ENCODE peak calls at places on chromosomes 11 and 22, in nine cellular contexts. One of them, this sample, is unnamed.

GRCh38 chr11:117815262-117815803 is 9.2 kb downstream of the FXYD2 start:
- DNase-seq in posterior cingulate gyrus: no peak
- DNase-seq in HS-5: no peak
- DNase-seq in NCI-H1930: no peak
- DNase-seq in fibroblast of the aortic adventitia: no peak
- DNase-seq in pulmonary artery endothelial cell: no peak
- DNase-seq in posterior vena cava: peak
- DNase-seq in effector CD4-positive, alpha-beta T cell: peak
- DNase-seq in stimulated activated CD4-positive, alpha-beta T cell treated with anti-CD3 and anti-CD28 coated beads, Interleukin-2, amount 100 ng/mL, for 48 hours: peak
- DNase-seq in this sample: peak

GRCh38 chr11:63609536-63609935 is 4.7 kb downstream of the PLAAT3 start:
- DNase-seq in posterior cingulate gyrus: peak
- DNase-seq in HS-5: no peak
- DNase-seq in NCI-H1930: no peak
- DNase-seq in fibroblast of the aortic adventitia: no peak
- DNase-seq in pulmonary artery endothelial cell: no peak
- DNase-seq in posterior vena cava: peak
- DNase-seq in effector CD4-positive, alpha-beta T cell: no peak
- DNase-seq in stimulated activated CD4-positive, alpha-beta T cell treated with anti-CD3 and anti-CD28 coated beads, Interleukin-2, amount 100 ng/mL, for 48 hours: no peak
- DNase-seq in this sample: no peak

GRCh38 chr22:45240137-45240809 is 421 bp downstream of the KIAA0930 start:
- DNase-seq in posterior cingulate gyrus: no peak
- DNase-seq in HS-5: no peak
- DNase-seq in NCI-H1930: no peak
- DNase-seq in fibroblast of the aortic adventitia: peak
- DNase-seq in pulmonary artery endothelial cell: no peak
- DNase-seq in posterior vena cava: no peak
- DNase-seq in effector CD4-positive, alpha-beta T cell: peak
- DNase-seq in stimulated activated CD4-positive, alpha-beta T cell treated with anti-CD3 and anti-CD28 coated beads, Interleukin-2, amount 100 ng/mL, for 48 hours: peak
- DNase-seq in this sample: peak

GRCh38 chr11:60155928-60156327 is 27.0 kb downstream of the MS4A6A start:
- DNase-seq in posterior cingulate gyrus: no peak
- DNase-seq in HS-5: no peak
- DNase-seq in NCI-H1930: no peak
- DNase-seq in fibroblast of the aortic adventitia: no peak
- DNase-seq in pulmonary artery endothelial cell: no peak
- DNase-seq in posterior vena cava: no peak
- DNase-seq in effector CD4-positive, alpha-beta T cell: no peak
- DNase-seq in stimulated activated CD4-positive, alpha-beta T cell treated with anti-CD3 and anti-CD28 coated beads, Interleukin-2, amount 100 ng/mL, for 48 hours: no peak
- DNase-seq in this sample: no peak

GRCh38 chr11:96145163-96145585 is 197.8 kb downstream of the MAML2 start:
- DNase-seq in posterior cingulate gyrus: no peak
- DNase-seq in HS-5: no peak
- DNase-seq in NCI-H1930: no peak
- DNase-seq in fibroblast of the aortic adventitia: peak
- DNase-seq in pulmonary artery endothelial cell: no peak
- DNase-seq in posterior vena cava: no peak
- DNase-seq in effector CD4-positive, alpha-beta T cell: no peak
- DNase-seq in stimulated activated CD4-positive, alpha-beta T cell treated with anti-CD3 and anti-CD28 coated beads, Interleukin-2, amount 100 ng/mL, for 48 hours: no peak
- DNase-seq in this sample: no peak

GRCh38 chr22:41021039-41021654 is 70.0 kb downstream of the RBX1 start:
- DNase-seq in posterior cingulate gyrus: no peak
- DNase-seq in HS-5: no peak
- DNase-seq in NCI-H1930: peak
- DNase-seq in fibroblast of the aortic adventitia: no peak
- DNase-seq in pulmonary artery endothelial cell: no peak
- DNase-seq in posterior vena cava: peak
- DNase-seq in effector CD4-positive, alpha-beta T cell: no peak
- DNase-seq in stimulated activated CD4-positive, alpha-beta T cell treated with anti-CD3 and anti-CD28 coated beads, Interleukin-2, amount 100 ng/mL, for 48 hours: no peak
- DNase-seq in this sample: peak

GRCh38 chr11:12692238-12693074 is 18.2 kb downstream of the TEAD1 start:
- DNase-seq in posterior cingulate gyrus: peak
- DNase-seq in HS-5: no peak
- DNase-seq in NCI-H1930: no peak
- DNase-seq in fibroblast of the aortic adventitia: peak
- DNase-seq in pulmonary artery endothelial cell: peak
- DNase-seq in posterior vena cava: peak
- DNase-seq in effector CD4-positive, alpha-beta T cell: no peak
- DNase-seq in stimulated activated CD4-positive, alpha-beta T cell treated with anti-CD3 and anti-CD28 coated beads, Interleukin-2, amount 100 ng/mL, for 48 hours: no peak
- DNase-seq in this sample: no peak

GRCh38 chr11:27055065-27055682 is 14.6 kb downstream of the BBOX1 start:
- DNase-seq in posterior cingulate gyrus: no peak
- DNase-seq in HS-5: no peak
- DNase-seq in NCI-H1930: no peak
- DNase-seq in fibroblast of the aortic adventitia: peak
- DNase-seq in pulmonary artery endothelial cell: no peak
- DNase-seq in posterior vena cava: no peak
- DNase-seq in effector CD4-positive, alpha-beta T cell: no peak
- DNase-seq in stimulated activated CD4-positive, alpha-beta T cell treated with anti-CD3 and anti-CD28 coated beads, Interleukin-2, amount 100 ng/mL, for 48 hours: no peak
- DNase-seq in this sample: no peak

GRCh38 chr11:133892126-133892525 is 46.8 kb upstream of the SPATA19 start:
- DNase-seq in posterior cingulate gyrus: no peak
- DNase-seq in HS-5: no peak
- DNase-seq in NCI-H1930: no peak
- DNase-seq in fibroblast of the aortic adventitia: no peak
- DNase-seq in pulmonary artery endothelial cell: no peak
- DNase-seq in posterior vena cava: no peak
- DNase-seq in effector CD4-positive, alpha-beta T cell: no peak
- DNase-seq in stimulated activated CD4-positive, alpha-beta T cell treated with anti-CD3 and anti-CD28 coated beads, Interleukin-2, amount 100 ng/mL, for 48 hours: no peak
- DNase-seq in this sample: no peak

GRCh38 chr22:23047265-23047664 is 23.1 kb upstream of the GNAZ start:
- DNase-seq in posterior cingulate gyrus: no peak
- DNase-seq in HS-5: no peak
- DNase-seq in NCI-H1930: no peak
- DNase-seq in fibroblast of the aortic adventitia: no peak
- DNase-seq in pulmonary artery endothelial cell: no peak
- DNase-seq in posterior vena cava: peak
- DNase-seq in effector CD4-positive, alpha-beta T cell: no peak
- DNase-seq in stimulated activated CD4-positive, alpha-beta T cell treated with anti-CD3 and anti-CD28 coated beads, Interleukin-2, amount 100 ng/mL, for 48 hours: no peak
- DNase-seq in this sample: no peak

GRCh38 chr11:120832609-120833221 is 191.2 kb upstream of the TBCEL start:
- DNase-seq in posterior cingulate gyrus: peak
- DNase-seq in HS-5: no peak
- DNase-seq in NCI-H1930: no peak
- DNase-seq in fibroblast of the aortic adventitia: no peak
- DNase-seq in pulmonary artery endothelial cell: no peak
- DNase-seq in posterior vena cava: peak
- DNase-seq in effector CD4-positive, alpha-beta T cell: no peak
- DNase-seq in stimulated activated CD4-positive, alpha-beta T cell treated with anti-CD3 and anti-CD28 coated beads, Interleukin-2, amount 100 ng/mL, for 48 hours: no peak
- DNase-seq in this sample: peak

GRCh38 chr11:71450507-71450906 is 2.3 kb upstream of the DHCR7 start:
- DNase-seq in posterior cingulate gyrus: no peak
- DNase-seq in HS-5: no peak
- DNase-seq in NCI-H1930: no peak
- DNase-seq in fibroblast of the aortic adventitia: no peak
- DNase-seq in pulmonary artery endothelial cell: no peak
- DNase-seq in posterior vena cava: no peak
- DNase-seq in effector CD4-positive, alpha-beta T cell: no peak
- DNase-seq in stimulated activated CD4-positive, alpha-beta T cell treated with anti-CD3 and anti-CD28 coated beads, Interleukin-2, amount 100 ng/mL, for 48 hours: no peak
- DNase-seq in this sample: no peak

GRCh38 chr11:118632577-118633318 is 25.3 kb downstream of the PHLDB1 start:
- DNase-seq in posterior cingulate gyrus: no peak
- DNase-seq in HS-5: no peak
- DNase-seq in NCI-H1930: no peak
- DNase-seq in fibroblast of the aortic adventitia: no peak
- DNase-seq in pulmonary artery endothelial cell: no peak
- DNase-seq in posterior vena cava: no peak
- DNase-seq in effector CD4-positive, alpha-beta T cell: no peak
- DNase-seq in stimulated activated CD4-positive, alpha-beta T cell treated with anti-CD3 and anti-CD28 coated beads, Interleukin-2, amount 100 ng/mL, for 48 hours: no peak
- DNase-seq in this sample: no peak

GRCh38 chr22:20117656-20118571 is 888 bp upstream of the TRMT2A start:
- DNase-seq in posterior cingulate gyrus: no peak
- DNase-seq in HS-5: no peak
- DNase-seq in NCI-H1930: no peak
- DNase-seq in fibroblast of the aortic adventitia: peak
- DNase-seq in pulmonary artery endothelial cell: no peak
- DNase-seq in posterior vena cava: no peak
- DNase-seq in effector CD4-positive, alpha-beta T cell: no peak
- DNase-seq in stimulated activated CD4-positive, alpha-beta T cell treated with anti-CD3 and anti-CD28 coated beads, Interleukin-2, amount 100 ng/mL, for 48 hours: peak
- DNase-seq in this sample: peak

GRCh38 chr11:115618428-115618827 is 114.2 kb upstream of the CADM1 start:
- DNase-seq in posterior cingulate gyrus: no peak
- DNase-seq in HS-5: no peak
- DNase-seq in NCI-H1930: no peak
- DNase-seq in fibroblast of the aortic adventitia: no peak
- DNase-seq in pulmonary artery endothelial cell: no peak
- DNase-seq in posterior vena cava: no peak
- DNase-seq in effector CD4-positive, alpha-beta T cell: no peak
- DNase-seq in stimulated activated CD4-positive, alpha-beta T cell treated with anti-CD3 and anti-CD28 coated beads, Interleukin-2, amount 100 ng/mL, for 48 hours: no peak
- DNase-seq in this sample: no peak

GRCh38 chr11:31445621-31446020 is 63.8 kb downstream of the IMMP1L start:
- DNase-seq in posterior cingulate gyrus: no peak
- DNase-seq in HS-5: no peak
- DNase-seq in NCI-H1930: no peak
- DNase-seq in fibroblast of the aortic adventitia: no peak
- DNase-seq in pulmonary artery endothelial cell: no peak
- DNase-seq in posterior vena cava: no peak
- DNase-seq in effector CD4-positive, alpha-beta T cell: no peak
- DNase-seq in stimulated activated CD4-positive, alpha-beta T cell treated with anti-CD3 and anti-CD28 coated beads, Interleukin-2, amount 100 ng/mL, for 48 hours: no peak
- DNase-seq in this sample: no peak

GRCh38 chr22:40177738-40178416 is at the start of gene TNRC6B:
- DNase-seq in posterior cingulate gyrus: peak
- DNase-seq in HS-5: peak
- DNase-seq in NCI-H1930: peak
- DNase-seq in fibroblast of the aortic adventitia: peak
- DNase-seq in pulmonary artery endothelial cell: peak
- DNase-seq in posterior vena cava: no peak
- DNase-seq in effector CD4-positive, alpha-beta T cell: peak
- DNase-seq in stimulated activated CD4-positive, alpha-beta T cell treated with anti-CD3 and anti-CD28 coated beads, Interleukin-2, amount 100 ng/mL, for 48 hours: peak
- DNase-seq in this sample: peak

GRCh38 chr11:6357222-6357621 is 33.1 kb upstream of the SMPD1 start:
- DNase-seq in posterior cingulate gyrus: peak
- DNase-seq in HS-5: peak
- DNase-seq in NCI-H1930: no peak
- DNase-seq in fibroblast of the aortic adventitia: peak
- DNase-seq in pulmonary artery endothelial cell: no peak
- DNase-seq in posterior vena cava: peak
- DNase-seq in effector CD4-positive, alpha-beta T cell: no peak
- DNase-seq in stimulated activated CD4-positive, alpha-beta T cell treated with anti-CD3 and anti-CD28 coated beads, Interleukin-2, amount 100 ng/mL, for 48 hours: peak
- DNase-seq in this sample: no peak

GRCh38 chr11:17683378-17684161 is 35.8 kb upstream of the MYOD1 start:
- DNase-seq in posterior cingulate gyrus: no peak
- DNase-seq in HS-5: peak
- DNase-seq in NCI-H1930: no peak
- DNase-seq in fibroblast of the aortic adventitia: peak
- DNase-seq in pulmonary artery endothelial cell: peak
- DNase-seq in posterior vena cava: no peak
- DNase-seq in effector CD4-positive, alpha-beta T cell: no peak
- DNase-seq in stimulated activated CD4-positive, alpha-beta T cell treated with anti-CD3 and anti-CD28 coated beads, Interleukin-2, amount 100 ng/mL, for 48 hours: no peak
- DNase-seq in this sample: no peak

GRCh38 chr11:1762537-1763302 is 1.0 kb downstream of the CTSD start:
- DNase-seq in posterior cingulate gyrus: no peak
- DNase-seq in HS-5: no peak
- DNase-seq in NCI-H1930: no peak
- DNase-seq in fibroblast of the aortic adventitia: peak
- DNase-seq in pulmonary artery endothelial cell: no peak
- DNase-seq in posterior vena cava: peak
- DNase-seq in effector CD4-positive, alpha-beta T cell: no peak
- DNase-seq in stimulated activated CD4-positive, alpha-beta T cell treated with anti-CD3 and anti-CD28 coated beads, Interleukin-2, amount 100 ng/mL, for 48 hours: no peak
- DNase-seq in this sample: peak

GRCh38 chr11:19241260-19242183 is 777 bp upstream of the E2F8 start:
- DNase-seq in posterior cingulate gyrus: no peak
- DNase-seq in HS-5: no peak
- DNase-seq in NCI-H1930: no peak
- DNase-seq in fibroblast of the aortic adventitia: no peak
- DNase-seq in pulmonary artery endothelial cell: no peak
- DNase-seq in posterior vena cava: peak
- DNase-seq in effector CD4-positive, alpha-beta T cell: no peak
- DNase-seq in stimulated activated CD4-positive, alpha-beta T cell treated with anti-CD3 and anti-CD28 coated beads, Interleukin-2, amount 100 ng/mL, for 48 hours: peak
- DNase-seq in this sample: peak

GRCh38 chr11:12981879-12982531 is 27.1 kb upstream of the RASSF10 start:
- DNase-seq in posterior cingulate gyrus: no peak
- DNase-seq in HS-5: no peak
- DNase-seq in NCI-H1930: no peak
- DNase-seq in fibroblast of the aortic adventitia: peak
- DNase-seq in pulmonary artery endothelial cell: no peak
- DNase-seq in posterior vena cava: no peak
- DNase-seq in effector CD4-positive, alpha-beta T cell: no peak
- DNase-seq in stimulated activated CD4-positive, alpha-beta T cell treated with anti-CD3 and anti-CD28 coated beads, Interleukin-2, amount 100 ng/mL, for 48 hours: no peak
- DNase-seq in this sample: no peak

GRCh38 chr11:59981106-59981770 is 17.4 kb downstream of the OOSP4A start:
- DNase-seq in posterior cingulate gyrus: no peak
- DNase-seq in HS-5: no peak
- DNase-seq in NCI-H1930: no peak
- DNase-seq in fibroblast of the aortic adventitia: no peak
- DNase-seq in pulmonary artery endothelial cell: no peak
- DNase-seq in posterior vena cava: no peak
- DNase-seq in effector CD4-positive, alpha-beta T cell: no peak
- DNase-seq in stimulated activated CD4-positive, alpha-beta T cell treated with anti-CD3 and anti-CD28 coated beads, Interleukin-2, amount 100 ng/mL, for 48 hours: no peak
- DNase-seq in this sample: no peak

GRCh38 chr11:17351510-17352176 is at the start of gene NCR3LG1:
- DNase-seq in posterior cingulate gyrus: peak
- DNase-seq in HS-5: no peak
- DNase-seq in NCI-H1930: peak
- DNase-seq in fibroblast of the aortic adventitia: peak
- DNase-seq in pulmonary artery endothelial cell: no peak
- DNase-seq in posterior vena cava: peak
- DNase-seq in effector CD4-positive, alpha-beta T cell: peak
- DNase-seq in stimulated activated CD4-positive, alpha-beta T cell treated with anti-CD3 and anti-CD28 coated beads, Interleukin-2, amount 100 ng/mL, for 48 hours: peak
- DNase-seq in this sample: peak

GRCh38 chr11:126282361-126282741 is 542 bp upstream of the TIRAP start:
- DNase-seq in posterior cingulate gyrus: peak
- DNase-seq in HS-5: no peak
- DNase-seq in NCI-H1930: no peak
- DNase-seq in fibroblast of the aortic adventitia: peak
- DNase-seq in pulmonary artery endothelial cell: no peak
- DNase-seq in posterior vena cava: peak
- DNase-seq in effector CD4-positive, alpha-beta T cell: peak
- DNase-seq in stimulated activated CD4-positive, alpha-beta T cell treated with anti-CD3 and anti-CD28 coated beads, Interleukin-2, amount 100 ng/mL, for 48 hours: no peak
- DNase-seq in this sample: peak

GRCh38 chr11:62542750-62543567 is 3.6 kb downstream of the AHNAK start:
- DNase-seq in posterior cingulate gyrus: peak
- DNase-seq in HS-5: peak
- DNase-seq in NCI-H1930: no peak
- DNase-seq in fibroblast of the aortic adventitia: peak
- DNase-seq in pulmonary artery endothelial cell: no peak
- DNase-seq in posterior vena cava: peak
- DNase-seq in effector CD4-positive, alpha-beta T cell: peak
- DNase-seq in stimulated activated CD4-positive, alpha-beta T cell treated with anti-CD3 and anti-CD28 coated beads, Interleukin-2, amount 100 ng/mL, for 48 hours: peak
- DNase-seq in this sample: peak

GRCh38 chr11:73186294-73186850 is 31.7 kb upstream of the P2RY2 start:
- DNase-seq in posterior cingulate gyrus: no peak
- DNase-seq in HS-5: no peak
- DNase-seq in NCI-H1930: no peak
- DNase-seq in fibroblast of the aortic adventitia: no peak
- DNase-seq in pulmonary artery endothelial cell: no peak
- DNase-seq in posterior vena cava: no peak
- DNase-seq in effector CD4-positive, alpha-beta T cell: no peak
- DNase-seq in stimulated activated CD4-positive, alpha-beta T cell treated with anti-CD3 and anti-CD28 coated beads, Interleukin-2, amount 100 ng/mL, for 48 hours: no peak
- DNase-seq in this sample: no peak

GRCh38 chr11:33753304-33753703 is 17.1 kb upstream of the CD59 start:
- DNase-seq in posterior cingulate gyrus: peak
- DNase-seq in HS-5: no peak
- DNase-seq in NCI-H1930: no peak
- DNase-seq in fibroblast of the aortic adventitia: peak
- DNase-seq in pulmonary artery endothelial cell: no peak
- DNase-seq in posterior vena cava: no peak
- DNase-seq in effector CD4-positive, alpha-beta T cell: no peak
- DNase-seq in stimulated activated CD4-positive, alpha-beta T cell treated with anti-CD3 and anti-CD28 coated beads, Interleukin-2, amount 100 ng/mL, for 48 hours: no peak
- DNase-seq in this sample: no peak

GRCh38 chr11:67312187-67313021 is 9.1 kb downstream of the SSH3 start:
- DNase-seq in posterior cingulate gyrus: no peak
- DNase-seq in HS-5: no peak
- DNase-seq in NCI-H1930: no peak
- DNase-seq in fibroblast of the aortic adventitia: no peak
- DNase-seq in pulmonary artery endothelial cell: no peak
- DNase-seq in posterior vena cava: peak
- DNase-seq in effector CD4-positive, alpha-beta T cell: no peak
- DNase-seq in stimulated activated CD4-positive, alpha-beta T cell treated with anti-CD3 and anti-CD28 coated beads, Interleukin-2, amount 100 ng/mL, for 48 hours: no peak
- DNase-seq in this sample: peak

GRCh38 chr11:73854680-73855079 is 22.0 kb downstream of the COA4 start:
- DNase-seq in posterior cingulate gyrus: no peak
- DNase-seq in HS-5: no peak
- DNase-seq in NCI-H1930: no peak
- DNase-seq in fibroblast of the aortic adventitia: peak
- DNase-seq in pulmonary artery endothelial cell: no peak
- DNase-seq in posterior vena cava: no peak
- DNase-seq in effector CD4-positive, alpha-beta T cell: no peak
- DNase-seq in stimulated activated CD4-positive, alpha-beta T cell treated with anti-CD3 and anti-CD28 coated beads, Interleukin-2, amount 100 ng/mL, for 48 hours: no peak
- DNase-seq in this sample: no peak

GRCh38 chr11:43269229-43269928 is 42.4 kb upstream of the API5 start:
- DNase-seq in posterior cingulate gyrus: peak
- DNase-seq in HS-5: no peak
- DNase-seq in NCI-H1930: no peak
- DNase-seq in fibroblast of the aortic adventitia: no peak
- DNase-seq in pulmonary artery endothelial cell: no peak
- DNase-seq in posterior vena cava: no peak
- DNase-seq in effector CD4-positive, alpha-beta T cell: no peak
- DNase-seq in stimulated activated CD4-positive, alpha-beta T cell treated with anti-CD3 and anti-CD28 coated beads, Interleukin-2, amount 100 ng/mL, for 48 hours: no peak
- DNase-seq in this sample: peak

This sample was measured in spleen.